ENCODE peak calls at places on chromosomes 6 and 20, in four cellular contexts. U is GM23248, J is PC-9, V is GM23338. H is an unnamed sample. For H3K9me2, the result is how much of the 10 kb centered on the place peaks cover.

GRCh38 chr6:149904661-149905370 is 6.9 kb upstream of the RAET1E start:
- DNase-seq in U (no peak), J (no peak), V (no peak), H (no peak)

GRCh38 chr6:13702809-13703302 is 8.8 kb downstream of the RANBP9 start:
- DNase-seq in U (no peak), J (no peak), V (no peak), H (peak)

GRCh38 chr6:148557796-148558457 is 188.9 kb upstream of the UST start:
- DNase-seq in U (peak), J (no peak), V (no peak), H (peak)

GRCh38 chr6:119037941-119038623 is 40.4 kb downstream of the FAM184A start:
- DNase-seq in U (no peak), J (no peak), V (peak), H (no peak)

GRCh38 chr20:53052380-53052779 is 80.2 kb downstream of the TSHZ2 start:
- DNase-seq in U (no peak), J (no peak), V (no peak), H (no peak)

GRCh38 chr6:145483191-145483996 is 251.9 kb downstream of the EPM2A start:
- DNase-seq in U (no peak), J (no peak), V (peak), H (no peak)

GRCh38 chr6:24761193-24761835 is 13.4 kb upstream of the GMNN start:
- DNase-seq in U (no peak), J (no peak), V (peak), H (peak)

GRCh38 chr6:170545405-170545804 is 7.7 kb downstream of the PSMB1 start:
- DNase-seq in U (no peak), J (no peak), V (no peak), H (no peak)

GRCh38 chr20:58014628-58015315 is 213.7 kb downstream of the ANKRD60 start:
- DNase-seq in U (no peak), J (no peak), V (no peak), H (peak)

GRCh38 chr20:47237715-47238114 is 118.8 kb downstream of the ZMYND8 start:
- DNase-seq in U (no peak), J (no peak), V (no peak), H (no peak)

GRCh38 chr6:170132011-170132521 is 158.8 kb downstream of the DLL1 start:
- DNase-seq in U (no peak), J (no peak), V (no peak), H (no peak)

GRCh38 chr6:99344289-99344688 is 5.2 kb downstream of the FAXC start:
- DNase-seq in U (peak), J (no peak), V (peak), H (no peak)

GRCh38 chr6:11179088-11179977 is 53.1 kb downstream of the NEDD9 start:
- DNase-seq in U (no peak), J (no peak), V (peak), H (no peak)

GRCh38 chr6:389622-390021 is 1.9 kb upstream of the IRF4 start:
- DNase-seq in U (no peak), J (no peak), V (no peak), H (no peak)

GRCh38 chr6:1983850-1984249 is 261.6 kb downstream of the GMDS start:
- DNase-seq in U (no peak), J (no peak), V (no peak), H (no peak)

GRCh38 chr20:56181593-56181992 is 66.9 kb upstream of the MC3R start:
- DNase-seq in U (no peak), J (no peak), V (no peak), H (no peak)

GRCh38 chr6:89970609-89971337 is 76.5 kb downstream of the GJA10 start:
- DNase-seq in U (peak), J (peak), V (peak), H (peak)

GRCh38 chr6:1873781-1874180 is 264.1 kb downstream of the FOXC1 start:
- DNase-seq in U (no peak), J (no peak), V (no peak), H (peak)

GRCh38 chr6:157364705-157365104 is 16.3 kb upstream of the ZDHHC14 start:
- DNase-seq in U (peak), J (no peak), V (no peak), H (no peak)

GRCh38 chr20:17630151-17630805 is 51.8 kb downstream of the RRBP1 start:
- DNase-seq in U (no peak), J (no peak), V (no peak), H (no peak)

GRCh38 chr6:150599199-150600002 is at the start of gene PLEKHG1:
- DNase-seq in U (peak), J (peak), V (peak), H (peak)

GRCh38 chr6:28635547-28636158 is 110.0 kb downstream of the GPX5 start:
- DNase-seq in U (peak), J (no peak), V (peak), H (no peak)

GRCh38 chr6:152748843-152749242 is 1.8 kb upstream of the VIP start:
- DNase-seq in U (peak), J (no peak), V (peak), H (peak)

GRCh38 chr6:97203343-97203742 is 79.7 kb downstream of the MMS22L start:
- DNase-seq in U (no peak), J (no peak), V (no peak), H (no peak)

GRCh38 chr6:12354499-12354898 is 64.3 kb downstream of the EDN1 start:
- DNase-seq in U (peak), J (no peak), V (peak), H (peak)

DNA sequence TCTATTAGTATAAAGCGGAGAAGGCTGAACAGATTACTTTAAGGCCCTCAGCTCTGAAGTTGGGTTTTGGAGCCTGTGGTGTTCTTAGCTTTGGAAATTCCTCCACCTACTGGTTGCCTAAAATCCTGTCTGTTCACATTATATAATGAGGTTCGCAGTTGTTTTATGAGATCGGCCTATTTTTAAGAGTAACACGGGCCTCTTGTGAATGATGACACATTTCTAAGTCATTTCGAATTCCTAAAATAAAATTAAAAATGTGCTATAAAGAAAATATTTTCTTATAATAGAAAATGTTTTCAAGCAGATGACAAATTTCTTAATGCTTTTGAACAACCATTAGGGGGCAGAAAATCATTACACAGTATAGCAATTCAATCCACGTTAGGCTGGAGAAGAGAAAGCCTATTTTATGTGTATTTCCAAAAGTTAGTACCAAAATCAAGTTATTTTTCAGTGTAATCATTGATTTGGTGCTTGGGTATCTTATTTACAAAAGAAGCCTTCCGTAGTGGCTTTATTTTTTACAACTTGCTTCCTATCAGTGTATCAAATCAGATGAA is 15.8 kb upstream of the FAM8A1 start:
- DNase-seq in U (peak), J (no peak), V (peak), H (peak)
- H3K4me3 ChIP-seq in U (peak), J (no peak), V (no peak), H (no peak)

DNA sequence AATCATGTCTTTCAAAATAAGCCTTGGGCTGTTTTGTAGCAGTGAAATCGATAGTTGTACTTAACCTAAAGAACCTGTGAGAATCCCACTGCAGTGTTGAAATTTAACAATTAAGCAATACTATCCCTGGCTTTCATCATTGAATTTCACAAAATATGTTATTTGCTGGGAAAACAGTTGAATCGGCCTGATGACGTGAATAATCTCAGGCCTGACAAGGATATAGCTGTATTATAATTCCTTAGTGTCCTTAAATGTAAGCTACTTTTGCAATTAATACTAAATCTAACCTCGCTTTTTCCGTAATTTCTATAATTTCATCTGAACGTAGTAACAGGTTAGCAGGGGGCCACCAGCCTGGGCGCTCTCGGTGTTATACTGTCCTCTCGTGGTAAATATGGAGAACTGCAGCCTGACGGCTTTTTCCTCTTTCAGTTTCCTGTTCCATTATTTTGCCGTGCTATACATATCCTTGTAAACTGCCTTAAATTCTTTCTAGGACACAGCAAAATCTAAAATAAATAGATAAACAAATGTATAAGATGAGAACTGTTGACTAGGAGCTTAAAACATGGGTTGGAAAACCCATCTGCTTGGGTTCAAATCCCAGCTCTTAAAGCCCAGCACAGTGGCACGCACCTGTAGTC is 24.0 kb downstream of the MTFR2 start:
- DNase-seq in U (peak), J (peak), V (peak), H (peak)
- H3K9me2 ChIP-seq in U (under half), J (under half), V (under half), H (under half)

DNA sequence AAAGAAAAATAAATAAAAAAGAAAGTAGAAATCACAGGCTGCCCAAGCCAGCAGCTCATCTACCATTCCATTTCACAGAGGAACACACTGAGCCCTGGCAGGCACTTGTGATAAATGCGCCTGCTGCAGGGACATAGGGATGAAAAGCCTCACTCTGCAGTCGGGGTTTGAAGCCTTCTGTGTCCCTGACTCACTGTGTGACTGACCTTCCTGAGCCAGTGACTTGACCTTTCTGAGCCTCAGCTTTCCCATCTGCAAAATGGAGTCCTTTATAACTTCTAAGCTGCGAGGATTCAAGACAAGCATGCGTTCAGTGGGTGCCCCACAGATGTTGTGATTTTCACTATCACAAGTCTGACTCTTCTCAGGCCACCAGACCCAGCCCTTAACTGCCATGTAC is 5.5 kb downstream of the TGM2 start:
- DNase-seq in U (no peak), J (no peak), V (no peak), H (no peak)
- H3K27ac ChIP-seq in U (no peak), J (peak), V (no peak), H (no peak)

DNA sequence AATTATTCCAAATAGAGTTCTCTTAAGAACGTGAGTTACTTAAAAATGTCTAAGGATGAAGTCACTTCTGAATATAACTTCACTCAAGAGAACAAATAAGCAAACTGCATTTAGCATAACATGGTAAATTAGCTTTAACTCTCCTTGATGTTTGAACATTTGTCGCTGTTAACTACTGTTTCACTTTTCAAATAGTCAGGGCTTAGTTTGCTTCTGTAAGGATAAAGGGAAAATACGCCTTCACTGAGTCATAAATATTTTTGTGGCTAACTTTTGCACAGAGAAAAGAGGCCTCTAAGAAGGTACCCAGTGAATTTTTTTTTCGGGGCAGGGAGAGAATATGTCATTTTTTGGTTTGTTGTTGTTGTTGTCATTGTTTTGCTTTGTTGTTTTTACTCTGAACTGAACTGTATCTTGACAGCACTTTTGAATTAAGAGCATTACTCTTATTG is 8.1 kb downstream of the PTPN1 start:
- DNase-seq in U (peak), J (no peak), V (no peak), H (no peak)
- H3K4me3 ChIP-seq in U (peak), J (no peak), V (no peak), H (no peak)

H was measured in Karpas-422.